ENCODE peak calls at places on chromosomes 7 and 10, in seven cellular contexts. I, J, Y, B, V, N and R are unnamed samples.

GRCh38 chr10:70974351-70974901 is 86.1 kb upstream of the PCBD1 start:
- DNase-seq in J (peak), Y (no peak), N (no peak), I (no peak), B (peak), V (no peak), R (peak)

GRCh38 chr7:1794888-1795542 is 124.9 kb downstream of the ELFN1 start:
- DNase-seq in Y (no peak), V (no peak), I (no peak), J (no peak), B (no peak), N (no peak), R (no peak)

GRCh38 chr7:71444130-71444529 is 312.2 kb downstream of the GALNT17 start:
- DNase-seq in V (no peak), J (no peak), Y (no peak), N (no peak), I (no peak), B (no peak), R (no peak)

GRCh38 chr10:71348850-71349249 is 29.8 kb downstream of the SLC29A3 start:
- DNase-seq in B (no peak), N (no peak), Y (no peak), J (no peak), I (no peak), V (no peak), R (no peak)

GRCh38 chr7:23396222-23396621 is 74.1 kb downstream of the IGF2BP3 start:
- DNase-seq in B (no peak), Y (no peak), I (no peak), V (no peak), J (no peak), N (no peak), R (no peak)

GRCh38 chr10:74227697-74228424 is 76.8 kb downstream of the ADK start:
- DNase-seq in V (no peak), I (no peak), N (no peak), J (no peak), B (no peak), Y (no peak), R (peak)

GRCh38 chr10:123203393-123204126 is 49.4 kb downstream of the BUB3 start:
- DNase-seq in N (no peak), B (no peak), V (no peak), I (peak), J (no peak), Y (no peak), R (no peak)

GRCh38 chr7:150335101-150335773 is 6.2 kb downstream of the RARRES2 start:
- DNase-seq in N (no peak), J (no peak), I (peak), Y (no peak), B (no peak), V (no peak), R (no peak)

GRCh38 chr7:20240080-20240926 is 23.1 kb upstream of the MACC1 start:
- DNase-seq in N (no peak), V (no peak), I (no peak), B (no peak), Y (no peak), J (no peak), R (peak)

GRCh38 chr10:66842867-66843266 is 83.0 kb upstream of the LRRTM3 start:
- DNase-seq in B (no peak), Y (no peak), I (no peak), J (no peak), N (no peak), V (no peak), R (no peak)

GRCh38 chr7:110257673-110258072 is 833.3 kb upstream of the LRRN3 start:
- DNase-seq in Y (no peak), N (no peak), V (no peak), B (no peak), J (no peak), I (no peak), R (no peak)

GRCh38 chr10:53432035-53432434 is 659.5 kb upstream of the MBL2 start:
- DNase-seq in I (no peak), J (no peak), V (no peak), Y (no peak), B (no peak), N (no peak), R (no peak)

GRCh38 chr7:142862401-142863400 is 7.8 kb downstream of the EPHB6 start:
- DNase-seq in B (no peak), J (no peak), Y (no peak), V (no peak), I (no peak), N (no peak), R (no peak)

GRCh38 chr7:2452074-2452507 is 24.1 kb downstream of the GRIFIN start:
- DNase-seq in Y (no peak), B (no peak), J (peak), N (no peak), V (peak), I (no peak), R (peak)

GRCh38 chr10:101028446-101029244 is 2.3 kb downstream of the PDZD7 start:
- DNase-seq in J (no peak), I (no peak), B (no peak), Y (peak), V (peak), N (no peak), R (no peak)

GRCh38 chr7:82700739-82701138 is 257.2 kb upstream of the CACNA2D1 start:
- DNase-seq in B (no peak), N (no peak), I (no peak), Y (no peak), V (no peak), J (no peak), R (no peak)

GRCh38 chr10:118594392-118595063 is 920 bp downstream of the PRLHR start:
- DNase-seq in J (peak), N (peak), Y (no peak), B (peak), V (no peak), I (peak), R (peak)

GRCh38 chr10:86849495-86849894 is 93.1 kb downstream of the BMPR1A start:
- DNase-seq in I (no peak), Y (no peak), N (no peak), V (no peak), J (no peak), B (no peak), R (no peak)

GRCh38 chr7:71325151-71325550 is 193.2 kb downstream of the GALNT17 start:
- DNase-seq in Y (no peak), I (no peak), N (no peak), B (no peak), J (peak), V (no peak), R (no peak)

GRCh38 chr10:113452146-113452545 is 100.7 kb upstream of the HABP2 start:
- DNase-seq in I (no peak), Y (no peak), N (no peak), B (no peak), V (no peak), J (no peak), R (no peak)

GRCh38 chr7:106916689-106917088 is 51.6 kb downstream of the PIK3CG start:
- DNase-seq in Y (no peak), B (no peak), I (no peak), N (no peak), V (no peak), J (no peak), R (no peak)

GRCh38 chr10:8060010-8060703 is 5.7 kb downstream of the GATA3 start:
- DNase-seq in J (no peak), N (peak), I (no peak), B (no peak), Y (no peak), V (no peak), R (peak)

GRCh38 chr7:101536668-101537067 is 92.4 kb downstream of the MYL10 start:
- DNase-seq in N (no peak), J (no peak), B (no peak), Y (no peak), I (no peak), V (no peak), R (no peak)

GRCh38 chr7:35362341-35362740 is 108.4 kb upstream of the TBX20 start:
- DNase-seq in Y (no peak), B (no peak), V (no peak), I (no peak), N (no peak), J (no peak), R (no peak)

GRCh38 chr10:17512341-17513001 is 58.1 kb upstream of the ST8SIA6 start:
- DNase-seq in V (no peak), J (no peak), I (peak), Y (no peak), N (no peak), B (peak), R (no peak)

DNA sequence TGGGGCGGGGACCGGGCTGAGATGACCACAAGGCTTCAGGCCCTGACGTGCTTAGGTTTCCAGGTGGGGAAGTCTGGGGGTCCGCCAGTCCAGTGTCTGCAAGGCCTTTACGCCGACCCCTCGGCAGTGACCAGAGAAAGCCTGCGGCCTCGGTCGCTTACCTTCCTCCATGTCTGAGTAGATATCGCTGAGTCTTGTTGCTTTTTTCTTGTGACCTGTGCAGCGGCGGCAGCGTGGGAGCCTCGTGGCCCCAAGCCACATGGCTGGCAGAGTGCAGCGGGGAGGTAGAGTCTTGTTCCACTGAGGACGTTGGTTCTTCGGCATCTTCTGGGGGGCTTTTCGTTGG is 329 bp downstream of the NOLC1 start:
- DNase-seq in V (no peak), Y (no peak), B (peak), I (no peak), N (peak), J (no peak), R (peak)
- TF ChIP-seq CTCF in V (no peak), Y (no peak), B (no peak), I (no peak), N (no peak), J (no peak), R (no peak)

GRCh38 chr10:93707623-93708022 is 5.2 kb upstream of the FRA10AC1 start:
- DNase-seq in J (no peak), Y (no peak), V (no peak), B (no peak), I (no peak), N (no peak), R (no peak)

GRCh38 chr10:93701903-93702277 is 502 bp downstream of the FRA10AC1 start:
- DNase-seq in N (no peak), B (peak), J (peak), V (no peak), Y (no peak), I (no peak), R (no peak)

GRCh38 chr10:93703841-93704240 is 1.4 kb upstream of the FRA10AC1 start:
- DNase-seq in J (no peak), I (no peak), Y (no peak), V (no peak), N (no peak), B (no peak), R (no peak)

GRCh38 chr10:93703066-93703465 is 674 bp upstream of the FRA10AC1 start:
- DNase-seq in N (peak), I (no peak), Y (no peak), J (no peak), V (no peak), B (no peak), R (no peak)

GRCh38 chr10:93702278-93703001 is at the start of gene FRA10AC1:
- DNase-seq in B (peak), N (peak), J (peak), Y (peak), V (peak), I (peak), R (peak)
- TF ChIP-seq CTCF in B (peak), N (no peak), J (peak), Y (peak), V (peak), I (peak), R (no peak)

DNA sequence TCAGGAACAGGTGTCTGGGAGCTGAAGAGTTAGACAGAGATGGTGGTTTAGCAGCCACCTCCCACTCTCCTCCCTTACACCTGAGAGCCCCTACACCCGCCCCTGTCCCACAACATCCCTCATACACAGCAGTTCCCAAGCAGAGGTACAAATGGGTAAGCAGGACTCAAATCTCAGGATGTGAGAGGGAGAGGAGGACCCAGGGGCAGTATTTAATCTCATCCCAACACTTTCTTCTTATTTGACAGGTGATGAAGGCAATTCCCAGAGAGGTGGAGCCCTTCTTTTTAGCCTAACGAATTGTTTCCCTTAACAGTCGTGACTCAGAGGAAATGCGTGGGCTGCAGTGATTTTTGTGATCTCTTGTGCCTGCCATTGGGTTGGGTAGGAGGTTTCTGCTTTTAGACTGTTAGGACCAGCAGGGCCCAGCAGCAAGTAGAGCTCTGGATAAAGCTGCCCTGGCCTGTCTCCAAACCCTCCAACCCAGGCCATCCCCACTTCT is 191.3 kb downstream of the HECW1 start:
- DNase-seq in N (no peak), I (no peak), V (no peak), Y (no peak), B (no peak), J (no peak), R (peak)
- TF ChIP-seq CTCF in N (no peak), I (no peak), V (no peak), Y (no peak), B (no peak), J (no peak), R (no peak)

DNA sequence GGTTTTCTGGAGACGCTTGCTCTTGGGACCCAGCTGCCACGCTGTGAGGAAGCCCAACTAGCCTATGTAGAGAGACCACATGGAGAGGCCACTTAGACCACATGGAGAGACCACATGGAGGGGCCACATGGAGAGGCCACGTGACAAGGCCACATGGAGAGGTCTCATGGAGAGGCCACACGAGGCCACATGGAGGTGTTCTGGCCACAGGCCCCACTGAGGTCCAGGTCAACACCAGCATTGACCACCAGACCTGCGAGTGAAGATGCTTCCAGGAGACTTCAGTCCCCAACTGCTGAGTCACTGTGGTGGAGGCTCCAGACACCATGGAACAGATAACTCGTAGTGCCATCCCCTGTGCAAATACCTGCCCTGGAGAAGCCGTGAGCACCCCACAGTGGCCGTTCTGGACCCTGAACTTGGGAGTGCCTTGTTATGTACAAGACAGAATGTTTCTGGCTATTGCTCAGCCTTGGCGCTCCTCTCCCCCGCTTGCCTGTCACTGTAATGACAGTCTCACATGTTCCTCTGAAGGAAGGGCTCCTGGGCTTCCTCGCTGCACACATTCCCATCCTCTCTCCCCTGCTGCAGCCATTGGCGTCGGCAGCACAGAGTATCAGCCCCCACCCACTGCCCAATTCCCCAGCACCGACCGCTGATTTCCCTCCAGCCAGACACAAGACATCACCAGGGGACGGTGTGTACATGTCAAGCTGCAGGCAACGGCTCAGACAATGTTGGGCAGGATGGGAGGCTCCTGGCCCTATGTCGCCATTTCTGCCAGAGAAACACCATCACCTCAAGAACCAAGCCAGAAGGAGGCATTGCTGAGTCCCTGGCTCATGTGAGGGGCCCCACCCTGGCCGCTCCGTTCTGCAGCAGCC is 49.0 kb upstream of the TNRC18 start:
- DNase-seq in Y (no peak), I (no peak), V (no peak), B (no peak), J (no peak), N (no peak), R (peak)
- TF ChIP-seq CTCF in Y (no peak), I (no peak), V (no peak), B (no peak), J (peak), N (no peak), R (no peak)

DNA sequence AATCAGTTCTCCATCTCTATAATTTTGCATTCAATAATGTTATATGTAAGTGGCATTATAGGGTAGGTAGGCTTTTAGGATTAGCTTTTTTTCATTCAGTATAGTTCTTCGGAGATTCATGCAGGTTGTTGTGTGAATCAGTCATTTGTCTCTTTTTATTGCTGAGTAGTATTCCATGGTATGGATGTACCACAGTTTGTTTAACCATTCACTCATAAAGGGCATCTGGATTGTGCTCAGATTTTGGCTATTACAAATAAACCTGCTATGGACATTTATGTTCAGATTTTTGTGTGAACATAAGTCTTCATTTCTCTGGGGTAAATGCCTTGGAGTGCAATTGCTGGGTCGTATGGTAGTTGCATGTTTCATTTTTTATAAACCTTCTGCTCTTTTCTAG is 4.4 kb upstream of the OGDHL start:
- DNase-seq in B (no peak), N (no peak), V (no peak), J (no peak), Y (no peak), I (no peak), R (no peak)
- TF ChIP-seq CTCF in B (no peak), N (no peak), V (no peak), J (no peak), Y (no peak), I (no peak), R (no peak)

DNA sequence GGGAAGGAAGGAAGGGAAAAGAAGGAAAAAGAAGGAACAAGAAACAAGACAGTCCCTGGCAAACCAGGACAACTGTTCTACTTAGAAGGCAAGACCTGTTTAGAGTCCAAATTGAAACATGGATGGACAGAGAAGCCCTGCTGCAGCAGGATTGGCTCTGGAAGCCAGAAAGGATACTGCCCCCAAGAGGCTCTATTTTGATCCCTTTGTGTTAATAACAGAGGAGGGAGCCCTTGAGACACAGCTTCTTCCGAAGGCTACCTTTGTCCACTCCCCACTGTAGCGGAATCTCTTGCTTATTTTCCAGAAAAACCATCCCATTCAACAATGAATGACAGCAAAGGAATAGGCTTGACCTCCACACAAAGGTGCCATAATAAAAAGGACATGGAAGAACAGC is 120.3 kb upstream of the FOXK1 start:
- DNase-seq in V (no peak), B (no peak), Y (no peak), I (no peak), N (no peak), J (no peak), R (no peak)
- TF ChIP-seq CTCF in V (no peak), B (no peak), Y (no peak), I (no peak), N (no peak), J (peak), R (no peak)

GRCh38 chr7:52749880-52750279 is 285.6 kb upstream of the POM121L12 start:
- DNase-seq in I (no peak), N (no peak), Y (no peak), V (no peak), B (no peak), J (no peak), R (no peak)
- TF ChIP-seq CTCF in I (no peak), N (no peak), Y (no peak), V (no peak), B (no peak), J (no peak), R (no peak)

GRCh38 chr7:79298145-79298760 is 155.2 kb downstream of the MAGI2 start:
- DNase-seq in B (no peak), N (no peak), J (peak), I (peak), Y (no peak), V (no peak), R (peak)
- TF ChIP-seq CTCF in B (peak), N (no peak), J (peak), I (peak), Y (peak), V (peak), R (peak)

GRCh38 chr10:125140151-125140550 is 20.2 kb downstream of the CTBP2 start:
- DNase-seq in J (no peak), I (no peak), Y (no peak), B (no peak), V (no peak), N (no peak), R (no peak)

GRCh38 chr10:125142946-125143345 is 17.4 kb downstream of the CTBP2 start:
- DNase-seq in J (no peak), Y (no peak), V (no peak), N (no peak), I (no peak), B (no peak), R (no peak)

GRCh38 chr10:125144209-125144608 is 16.2 kb downstream of the CTBP2 start:
- DNase-seq in Y (no peak), J (no peak), B (no peak), V (no peak), N (no peak), I (peak), R (no peak)

GRCh38 chr10:125141150-125141859 is 19.1 kb downstream of the CTBP2 start:
- DNase-seq in I (no peak), N (no peak), J (no peak), V (no peak), B (no peak), Y (no peak), R (no peak)

DNA sequence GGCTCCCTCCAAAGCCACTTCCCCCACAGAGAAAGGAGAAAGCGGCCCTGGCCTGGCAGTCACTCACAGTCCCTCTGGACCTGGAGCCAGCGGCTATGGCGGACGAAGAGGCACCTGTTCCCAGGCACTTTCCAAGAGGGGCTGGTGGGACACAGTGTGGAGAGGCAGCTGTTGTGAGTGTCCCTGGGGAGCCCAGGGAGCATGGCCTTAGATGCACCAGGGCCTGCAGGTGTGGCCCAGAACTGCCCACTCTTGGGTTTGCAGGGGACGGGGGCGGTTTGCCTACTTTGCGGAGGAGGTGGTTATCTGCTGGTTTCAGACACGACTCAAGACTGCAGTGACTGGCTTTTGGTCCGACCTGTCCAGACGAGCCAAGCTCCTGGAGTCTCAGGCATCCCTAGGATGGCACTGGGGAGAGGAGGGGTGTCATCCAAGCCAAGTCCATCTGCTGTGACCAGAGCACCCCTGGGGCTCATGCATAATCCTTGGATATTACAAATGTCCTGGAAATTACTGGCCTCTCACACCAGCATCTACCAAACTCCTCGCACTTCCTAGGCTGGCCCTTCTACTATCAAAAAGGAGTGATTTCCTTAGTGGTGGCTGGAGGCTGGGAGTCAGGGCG is 18.4 kb downstream of the CTBP2 start:
- DNase-seq in V (no peak), I (peak), Y (no peak), J (no peak), N (no peak), B (no peak), R (no peak)
- TF ChIP-seq CTCF in V (no peak), I (no peak), Y (no peak), J (no peak), N (no peak), B (no peak), R (no peak)